ENCODE peak calls at places on chromosomes 13 and 19, in six cellular contexts. H is fibroblast of the aortic adventitia; A is T follicular helper cell; X is activated CD4-positive, alpha-beta T cell treated with anti-CD3 and anti-CD28 coated beads, Interleukin-2, amount 50 U/mL, for 4 hours; W is iris pigment epithelial cell; J is DMS153. S is an unnamed sample.

GRCh38 chr19:3073159-3073563 is 10.9 kb upstream of the TLE5 start:
- DNase-seq in H (peak), A (no peak), X (no peak), W (peak), J (peak), S (no peak)

GRCh38 chr19:4350726-4351125 is 7.4 kb downstream of the MPND start:
- DNase-seq in H (no peak), A (no peak), X (no peak), W (no peak), J (no peak), S (no peak)

GRCh38 chr19:542173-542866 is 1.5 kb upstream of the GZMM start:
- DNase-seq in H (no peak), A (no peak), X (no peak), W (no peak), J (no peak), S (no peak)

GRCh38 chr13:110210604-110210985 is 96.4 kb downstream of the COL4A1 start:
- DNase-seq in H (no peak), A (no peak), X (no peak), W (no peak), J (no peak), S (no peak)

GRCh38 chr13:24045456-24045996 is 115.0 kb upstream of the SPATA13 start:
- DNase-seq in H (no peak), A (no peak), X (no peak), W (no peak), J (no peak), S (no peak)

GRCh38 chr19:58305932-58306323 is 751 bp downstream of the ERVK3-1 start:
- DNase-seq in H (no peak), A (no peak), X (no peak), W (peak), J (no peak), S (no peak)

GRCh38 chr13:32645854-32646253 is 59.6 kb downstream of the PDS5B start:
- DNase-seq in H (no peak), A (no peak), X (no peak), W (no peak), J (no peak), S (no peak)

GRCh38 chr13:71831716-71832115 is 35.3 kb downstream of the DACH1 start:
- DNase-seq in H (no peak), A (no peak), X (no peak), W (no peak), J (no peak), S (peak)

GRCh38 chr13:33611016-33611805 is 206.7 kb upstream of the RFC3 start:
- DNase-seq in H (peak), A (no peak), X (no peak), W (peak), J (no peak), S (peak)

GRCh38 chr19:32287811-32288227 is 57.6 kb upstream of the ZNF507 start:
- DNase-seq in H (peak), A (no peak), X (no peak), W (peak), J (peak), S (peak)

GRCh38 chr19:50494186-50495019 is 16.6 kb downstream of the JOSD2 start:
- DNase-seq in H (no peak), A (no peak), X (no peak), W (no peak), J (no peak), S (no peak)

GRCh38 chr13:74301200-74302063 is 167.2 kb upstream of the KLF12 start:
- DNase-seq in H (peak), A (no peak), X (no peak), W (no peak), J (no peak), S (peak)

GRCh38 chr13:43269037-43269476 is 245.7 kb downstream of the DNAJC15 start:
- DNase-seq in H (peak), A (no peak), X (no peak), W (peak), J (no peak), S (no peak)

GRCh38 chr13:46721054-46721453 is 75.9 kb downstream of the ESD start:
- DNase-seq in H (peak), A (peak), X (peak), W (peak), J (no peak), S (peak)

GRCh38 chr13:48072304-48072703 is 22.6 kb downstream of the MED4 start:
- DNase-seq in H (no peak), A (no peak), X (no peak), W (no peak), J (no peak), S (no peak)

GRCh38 chr13:75514080-75515040 is 23.3 kb downstream of the COMMD6 start:
- DNase-seq in H (peak), A (no peak), X (no peak), W (peak), J (no peak), S (no peak)

GRCh38 chr13:113404723-113405471 is 41.0 kb upstream of the GRTP1 start:
- DNase-seq in H (no peak), A (no peak), X (no peak), W (no peak), J (peak), S (no peak)

GRCh38 chr19:5974721-5975387 is 3.1 kb downstream of the RANBP3 start:
- DNase-seq in H (no peak), A (peak), X (no peak), W (no peak), J (no peak), S (no peak)

GRCh38 chr13:90999401-90999800 is 348.1 kb upstream of the MIR17HG start:
- DNase-seq in H (no peak), A (no peak), X (no peak), W (no peak), J (no peak), S (no peak)

GRCh38 chr13:42354246-42355117 is 82.5 kb downstream of the AKAP11 start:
- DNase-seq in H (peak), A (peak), X (peak), W (peak), J (no peak), S (peak)

GRCh38 chr19:35846038-35846668 is 6.2 kb downstream of the NPHS1 start:
- DNase-seq in H (no peak), A (no peak), X (no peak), W (no peak), J (peak), S (peak)

GRCh38 chr13:73828811-73829210 is 305.4 kb downstream of the KLF12 start:
- DNase-seq in H (no peak), A (no peak), X (no peak), W (no peak), J (no peak), S (no peak)

GRCh38 chr19:48873476-48874308 is 1.5 kb downstream of the PPP1R15A start:
- DNase-seq in H (peak), A (no peak), X (no peak), W (no peak), J (no peak), S (peak)

GRCh38 chr19:4575978-4576933 is 16.8 kb upstream of the SEMA6B start:
- DNase-seq in H (peak), A (peak), X (peak), W (peak), J (no peak), S (peak)

GRCh38 chr19:14450168-14450874 is 17.2 kb downstream of the PKN1 start:
- DNase-seq in H (no peak), A (peak), X (peak), W (no peak), J (no peak), S (peak)

GRCh38 chr19:55927991-55928390 is 4.1 kb downstream of the NLRP13 start:
- DNase-seq in H (no peak), A (no peak), X (no peak), W (no peak), J (no peak), S (no peak)

GRCh38 chr19:45496349-45496953 is 396 bp downstream of the RTN2 start:
- DNase-seq in H (no peak), A (no peak), X (no peak), W (no peak), J (no peak), S (peak)

GRCh38 chr13:26325876-26326275 is 71.9 kb downstream of the CDK8 start:
- DNase-seq in H (no peak), A (no peak), X (no peak), W (peak), J (no peak), S (no peak)

GRCh38 chr19:41311072-41311471 is 1.1 kb downstream of the CCDC97 start:
- DNase-seq in H (no peak), A (no peak), X (no peak), W (no peak), J (no peak), S (no peak)

GRCh38 chr19:3463959-3464796 is 16.1 kb downstream of the SMIM24 start:
- DNase-seq in H (no peak), A (no peak), X (no peak), W (no peak), J (no peak), S (no peak)

GRCh38 chr19:55284405-55285058 is 735 bp downstream of the BRSK1 start:
- DNase-seq in H (no peak), A (no peak), X (no peak), W (no peak), J (no peak), S (peak)